ENCODE peak calls at places on chromosomes 5 and 9, in four cellular contexts. E is A673, Y is A549, Q is left ventricle myocardium inferior. U is an unnamed sample.

GRCh38 chr5:32462618-32463017 is 18.1 kb upstream of the ZFR start:
- DNase-seq in Y (peak; percentile 32), E (peak; percentile 14), Q (no peak), U (peak; percentile 55)

GRCh38 chr5:150184006-150184405 is 5.9 kb upstream of the SLC6A7 start:
- DNase-seq in Q (no peak), E (no peak), Y (no peak), U (no peak)

GRCh38 chr9:133460405-133461175 is 812 bp downstream of the CACFD1 start:
- DNase-seq in Q (no peak), E (no peak), Y (peak; percentile 77), U (peak; percentile 7)

GRCh38 chr9:83459830-83460229 is 78.4 kb downstream of the FRMD3 start:
- DNase-seq in E (no peak), Q (no peak), Y (no peak), U (no peak)

GRCh38 chr9:130858734-130859705 is 24.0 kb downstream of the ABL1 start:
- DNase-seq in Y (no peak), E (no peak), Q (no peak), U (no peak)

GRCh38 chr9:2788948-2789347 is 54.9 kb downstream of the PUM3 start:
- DNase-seq in Y (no peak), E (no peak), Q (no peak), U (no peak)

GRCh38 chr9:137534256-137535119 is 15.7 kb downstream of the PNPLA7 start:
- DNase-seq in Y (peak; percentile 73), Q (no peak), E (peak; percentile 78), U (peak; percentile 60)

GRCh38 chr9:17064558-17064957 is 70.3 kb upstream of the CNTLN start:
- DNase-seq in Q (no peak), E (no peak), Y (no peak), U (peak; percentile 11)

GRCh38 chr9:133591116-133591910 is 17.9 kb downstream of the FAM163B start:
- DNase-seq in Y (no peak), E (no peak), Q (no peak), U (no peak)

GRCh38 chr5:119726544-119726943 is 97.2 kb downstream of the FAM170A start:
- DNase-seq in Q (no peak), Y (no peak), E (no peak), U (no peak)

GRCh38 chr5:172833372-172833690 is 720 bp upstream of the ERGIC1 start:
- DNase-seq in E (no peak), Q (no peak), Y (no peak), U (no peak)
- H3K4me3 ChIP-seq in E (peak overlapping the region; percentile 75), Q (peak overlapping the region; percentile 98), Y (peak overlapping the region; percentile 99), U (peak overlapping the region; percentile 59)

GRCh38 chr5:71658916-71659661 is 60.0 kb upstream of the CARTPT start:
- DNase-seq in Q (no peak), Y (no peak), E (peak; percentile 40), U (peak; percentile 10)
- TF ChIP-seq CTCF in Q (no peak), Y (peak; percentile 31), E (peak; percentile 51), U (peak; percentile 7)

DNA sequence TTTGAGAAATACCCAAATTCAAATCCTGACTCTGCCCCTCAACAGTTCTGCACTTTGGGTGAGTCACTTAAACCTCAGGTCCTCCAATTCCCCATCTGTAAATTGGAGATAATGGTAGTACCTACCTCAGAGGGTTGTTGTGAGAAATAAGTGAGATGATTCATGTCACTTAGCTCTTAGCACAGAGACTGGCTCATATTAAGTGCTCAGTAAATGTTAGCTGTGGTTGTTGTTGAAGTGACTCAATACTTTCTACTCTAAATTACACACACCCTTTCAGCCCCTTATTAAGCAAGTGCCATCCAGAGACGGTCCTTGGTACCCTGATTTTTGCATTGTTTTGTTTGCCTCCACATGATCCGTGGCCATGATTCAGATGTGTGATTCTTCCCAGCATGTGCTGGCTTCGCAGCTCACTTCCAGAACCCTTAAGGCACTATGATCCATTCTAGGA is 5.3 kb downstream of the SH3RF2 start:
- DNase-seq in E (no peak), Y (no peak), Q (no peak), U (peak; percentile 37)
- H3K4me3 ChIP-seq in E (no peak overlapping the region), Y (no peak overlapping the region), Q (no peak overlapping the region), U (no peak overlapping the region)

GRCh38 chr5:71752441-71753190 is 33.5 kb downstream of the CARTPT start:
- DNase-seq in E (no peak), Q (no peak), Y (no peak), U (no peak)

GRCh38 chr5:71762826-71763225 is 43.8 kb downstream of the CARTPT start:
- DNase-seq in Q (no peak), E (no peak), Y (no peak), U (no peak)

GRCh38 chr5:71757590-71758543 is 38.8 kb downstream of the CARTPT start:
- DNase-seq in Q (peak; percentile 29), E (peak; percentile 68), Y (peak; percentile 40), U (peak; percentile 55)
- TF ChIP-seq CTCF in Q (peak; percentile 81), E (peak; percentile 84), Y (peak; percentile 90), U (peak; percentile 82)

GRCh38 chr9:95517559-95517933 is 775 bp upstream of the PTCH1 start:
- DNase-seq in Q (no peak), E (no peak), Y (no peak), U (no peak)
- H3K4me3 ChIP-seq in Q (peak overlapping the region; percentile 77), E (no peak overlapping the region), Y (no peak overlapping the region), U (no peak overlapping the region)

GRCh38 chr9:6055213-6055612 is 39.8 kb upstream of the RANBP6 start:
- DNase-seq in Q (no peak), E (peak; percentile 85), Y (peak; percentile 49), U (peak; percentile 95)
- TF ChIP-seq CTCF in Q (peak; percentile 63), E (peak; percentile 66), Y (peak; percentile 86), U (peak; percentile 76)

GRCh38 chr5:112226215-112226614 is 192.9 kb downstream of the EPB41L4A start:
- DNase-seq in Y (no peak), Q (no peak), E (no peak), U (no peak)

GRCh38 chr5:112234000-112234399 is 185.1 kb downstream of the EPB41L4A start:
- DNase-seq in Q (no peak), E (no peak), Y (no peak), U (no peak)

GRCh38 chr5:112227911-112228631 is 191.0 kb downstream of the EPB41L4A start:
- DNase-seq in Q (no peak), Y (no peak), E (no peak), U (no peak)

GRCh38 chr5:112232651-112233050 is 186.4 kb downstream of the EPB41L4A start:
- DNase-seq in Y (no peak), Q (no peak), E (no peak), U (no peak)

GRCh38 chr5:112228672-112229071 is 190.4 kb downstream of the EPB41L4A start:
- DNase-seq in Q (peak; percentile 82), E (no peak), Y (peak; percentile 73), U (peak; percentile 67)
- H3K4me3 ChIP-seq in Q (peak overlapping the region; percentile 37), E (no peak overlapping the region), Y (no peak overlapping the region), U (no peak overlapping the region)

GRCh38 chr9:12629091-12629490 is 64.1 kb upstream of the TYRP1 start:
- DNase-seq in E (no peak), Q (no peak), Y (no peak), U (no peak)

GRCh38 chr9:12631866-12632265 is 61.3 kb upstream of the TYRP1 start:
- DNase-seq in Q (no peak), E (no peak), Y (no peak), U (no peak)

GRCh38 chr9:12625844-12626243 is 67.3 kb upstream of the TYRP1 start:
- DNase-seq in E (no peak), Y (no peak), Q (no peak), U (no peak)

GRCh38 chr9:12627091-12627490 is 66.1 kb upstream of the TYRP1 start:
- DNase-seq in Y (no peak), Q (no peak), E (no peak), U (no peak)

GRCh38 chr9:12628546-12628945 is 64.6 kb upstream of the TYRP1 start:
- DNase-seq in E (no peak), Q (no peak), Y (no peak), U (no peak)
- TF ChIP-seq CTCF in E (no peak), Q (no peak), Y (no peak), U (no peak)

U was measured in AG10803.